ENCODE peak calls at places on chromosomes 5 and 9, in six cellular contexts. W, D, L, P, S and O are unnamed samples.

GRCh38 chr9:76203373-76203772 is 190.9 kb downstream of the RFK start:
- DNase-seq in W (no peak), D (no peak), L (no peak), P (no peak), S (no peak), O (no peak)

GRCh38 chr5:1414311-1415058 is 30.8 kb downstream of the SLC6A3 start:
- DNase-seq in W (peak; percentile 67), D (no peak), L (no peak), P (no peak), S (peak; percentile 75), O (no peak)

GRCh38 chr9:99103054-99103453 is 1.9 kb upstream of the TGFBR1 start:
- DNase-seq in W (no peak), D (no peak), L (no peak), P (no peak), S (no peak), O (no peak)

GRCh38 chr9:124852121-124852828 is 985 bp upstream of the WDR38 start:
- DNase-seq in W (no peak), D (no peak), L (no peak), P (no peak), S (peak; percentile 14), O (no peak)

GRCh38 chr9:93675336-93676150 is 99.2 kb downstream of the PHF2 start:
- DNase-seq in W (peak; percentile 53), D (peak; percentile 39), L (no peak), P (no peak), S (peak; percentile 18), O (peak; percentile 13)

GRCh38 chr5:40429258-40430111 is 250.2 kb upstream of the PTGER4 start:
- DNase-seq in W (no peak), D (no peak), L (no peak), P (no peak), S (no peak), O (no peak)

GRCh38 chr5:67178085-67178484 is 18.5 kb downstream of the CD180 start:
- DNase-seq in W (no peak), D (no peak), L (no peak), P (no peak), S (peak; percentile 30), O (no peak)

GRCh38 chr5:124371121-124371706 is 375.2 kb downstream of the ZNF608 start:
- DNase-seq in W (peak; percentile 67), D (no peak), L (no peak), P (no peak), S (no peak), O (no peak)

GRCh38 chr5:128271859-128272446 is 188.4 kb downstream of the SLC12A2 start:
- DNase-seq in W (no peak), D (no peak), L (no peak), P (peak; percentile 27), S (no peak), O (no peak)

GRCh38 chr9:115883467-115884329 is 269.9 kb upstream of the PAPPA start:
- DNase-seq in W (no peak), D (no peak), L (peak; percentile 55), P (no peak), S (peak; percentile 19), O (no peak)

GRCh38 chr9:5499889-5500398 is 10.4 kb upstream of the PDCD1LG2 start:
- DNase-seq in W (no peak), D (no peak), L (no peak), P (no peak), S (peak; percentile 33), O (no peak)

GRCh38 chr5:175623086-175623485 is 34.8 kb upstream of the HRH2 start:
- DNase-seq in W (no peak), D (no peak), L (no peak), P (no peak), S (no peak), O (no peak)

GRCh38 chr5:30930736-30931135 is 262.8 kb upstream of the CDH6 start:
- DNase-seq in W (no peak), D (no peak), L (no peak), P (no peak), S (no peak), O (no peak)

GRCh38 chr9:122806661-122807060 is 6.7 kb downstream of the OR1K1 start:
- DNase-seq in W (no peak), D (no peak), L (no peak), P (no peak), S (no peak), O (no peak)

GRCh38 chr9:19496321-19496720 is 87.5 kb downstream of the ACER2 start:
- DNase-seq in W (no peak), D (no peak), L (no peak), P (no peak), S (no peak), O (no peak)

GRCh38 chr9:19497276-19497675 is 88.5 kb downstream of the ACER2 start:
- DNase-seq in W (no peak), D (no peak), L (no peak), P (no peak), S (no peak), O (no peak)

GRCh38 chr9:19493845-19494244 is 85.0 kb downstream of the ACER2 start:
- DNase-seq in W (no peak), D (no peak), L (no peak), P (no peak), S (no peak), O (no peak)

GRCh38 chr9:19493174-19493811 is 84.5 kb downstream of the ACER2 start:
- DNase-seq in W (peak; percentile 70), D (peak; percentile 78), L (peak; percentile 15), P (peak; percentile 45), S (peak; percentile 73), O (peak; percentile 29)

DNA sequence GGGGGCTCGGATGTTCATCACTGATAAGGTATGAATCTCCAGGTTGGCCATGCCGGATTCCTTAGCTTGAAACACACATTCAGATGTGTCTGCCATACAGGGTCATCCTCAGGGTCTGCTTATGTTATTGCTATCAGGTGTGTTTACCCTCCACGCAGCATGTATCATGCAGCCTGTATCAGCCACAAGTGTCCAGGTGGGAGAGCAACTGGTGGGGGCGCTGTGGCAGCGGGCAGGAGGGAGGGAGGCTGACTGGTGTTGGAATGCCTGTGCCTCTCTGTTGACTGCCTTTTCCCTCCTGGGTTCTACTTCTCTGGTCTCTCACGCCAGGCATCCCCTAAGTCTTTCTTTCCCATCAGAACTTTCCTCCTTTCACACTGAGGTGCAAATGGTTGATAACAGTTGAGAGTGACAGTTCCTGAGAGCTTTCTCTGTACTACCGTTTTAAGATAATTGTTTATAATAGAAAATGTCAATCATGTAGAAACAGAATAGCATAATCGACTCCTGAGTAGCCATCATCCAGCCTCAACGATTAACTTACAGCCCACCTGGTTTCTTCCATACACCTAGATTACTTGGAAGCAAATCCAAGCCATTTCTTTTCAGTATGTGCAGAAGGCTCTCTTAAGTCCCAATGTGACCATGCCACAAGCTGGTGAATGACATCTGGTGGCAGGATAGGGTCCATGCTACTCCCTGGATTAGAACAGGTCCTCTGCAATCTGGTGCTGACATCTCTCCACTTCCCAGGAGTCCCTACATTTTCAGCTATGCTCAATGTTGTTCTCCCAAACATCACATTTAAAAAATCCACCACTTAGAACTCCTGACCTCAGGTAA is 86.6 kb downstream of the ACER2 start:
- DNase-seq in W (no peak), D (no peak), L (no peak), P (no peak), S (no peak), O (no peak)
- TF ChIP-seq POLR2AphosphoS5 in W (no peak), D (no peak), L (no peak), P (no peak), S (no peak), O (no peak)

GRCh38 chr9:131096490-131097258 is at the start of gene AIF1L:
- DNase-seq in W (no peak), D (peak; percentile 91), L (no peak), P (no peak), S (peak; percentile 77), O (no peak)
- TF ChIP-seq POLR2AphosphoS5 in W (no peak), D (peak; percentile 79), L (no peak), P (no peak), S (no peak), O (no peak)

GRCh38 chr5:119445544-119445943 is 6.8 kb upstream of the HSD17B4 start:
- DNase-seq in W (no peak), D (peak; percentile 72), L (no peak), P (no peak), S (no peak), O (no peak)
- TF ChIP-seq POLR2AphosphoS5 in W (no peak), D (no peak), L (no peak), P (no peak), S (no peak), O (no peak)

DNA sequence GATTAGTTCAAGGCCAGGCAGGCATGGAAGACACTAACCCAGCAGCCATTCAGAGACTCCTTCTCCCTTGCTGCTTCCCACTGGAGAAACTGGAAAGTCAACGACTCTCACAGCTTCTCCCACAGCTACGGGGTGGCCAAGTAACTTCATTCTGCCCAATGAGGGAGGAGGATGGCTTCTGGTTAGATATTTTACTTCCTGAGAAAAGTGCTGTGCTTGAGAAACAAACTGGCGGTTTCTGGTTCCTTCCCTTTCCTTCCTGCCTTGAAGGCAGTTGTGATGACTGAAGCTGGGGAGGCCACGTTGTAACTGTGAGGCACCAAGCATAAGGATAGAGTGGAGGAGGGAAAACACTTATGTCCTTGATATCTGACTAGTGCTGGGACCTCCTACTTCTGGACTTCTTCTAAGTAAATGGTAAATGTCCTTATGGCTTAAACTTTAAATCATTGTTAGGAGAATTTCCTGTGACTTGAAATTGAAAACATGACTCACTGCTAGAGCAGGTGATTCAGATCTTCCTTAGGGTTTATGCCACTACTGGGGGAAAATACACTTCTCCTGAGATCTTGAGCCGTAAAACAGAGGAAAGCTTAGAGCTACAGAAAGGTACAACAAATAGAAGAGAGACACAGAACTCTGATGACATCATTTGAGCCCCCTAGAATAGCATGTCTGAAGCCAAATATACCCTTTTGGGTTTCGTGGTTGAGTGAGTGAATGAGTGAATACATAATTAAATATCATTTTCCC is 3.1 kb upstream of the GNPDA1 start:
- DNase-seq in W (no peak), D (no peak), L (no peak), P (peak; percentile 71), S (no peak), O (no peak)
- TF ChIP-seq POLR2AphosphoS5 in W (no peak), D (no peak), L (no peak), P (no peak), S (no peak), O (no peak)

DNA sequence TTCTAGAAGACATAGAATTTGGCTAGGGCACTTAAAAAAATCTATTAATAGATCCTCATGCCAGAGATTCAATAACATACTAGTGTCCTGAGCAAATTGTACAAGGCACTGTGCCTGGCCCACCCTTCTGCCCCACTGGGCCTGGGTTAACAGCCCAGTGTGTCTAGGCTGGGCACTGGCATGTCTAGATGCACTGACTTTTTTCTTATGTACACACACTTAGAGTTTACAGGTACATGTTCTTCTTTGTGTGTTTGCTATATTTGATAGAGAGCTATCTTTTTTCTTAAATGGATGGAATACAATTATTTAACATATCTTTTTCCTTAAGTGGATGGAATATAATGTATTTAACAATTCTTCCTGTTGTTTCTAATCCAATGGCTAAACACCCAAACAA is 241.5 kb downstream of the AUH start:
- DNase-seq in W (no peak), D (no peak), L (no peak), P (no peak), S (no peak), O (no peak)
- TF ChIP-seq POLR2AphosphoS5 in W (no peak), D (no peak), L (no peak), P (no peak), S (no peak), O (no peak)

GRCh38 chr5:50655067-50655809 is 11.2 kb upstream of the PARP8 start:
- DNase-seq in W (no peak), D (no peak), L (no peak), P (no peak), S (no peak), O (no peak)
- TF ChIP-seq POLR2AphosphoS5 in W (no peak), D (no peak), L (no peak), P (no peak), S (no peak), O (no peak)